ENCODE peak calls at places on chromosomes 6 and 20, in eight cellular contexts. K, M, Y, B, I, D, Z and R are unnamed samples.

GRCh38 chr6:51350308-51350904 is 531.7 kb downstream of the TFAP2B start:
- DNase-seq in M (no peak), I (no peak), Z (peak), B (no peak), K (peak), Y (no peak), D (no peak), R (no peak)

GRCh38 chr20:62406635-62407176 is 379 bp downstream of the CABLES2 start:
- DNase-seq in Y (no peak), K (no peak), Z (peak), M (peak), D (no peak), I (no peak), B (no peak), R (no peak)

GRCh38 chr6:111872521-111873177 is 603 bp downstream of the FYN start:
- DNase-seq in K (no peak), I (no peak), M (no peak), B (no peak), Y (peak), Z (peak), D (peak), R (no peak)

GRCh38 chr6:150704447-150705192 is 104.9 kb downstream of the PLEKHG1 start:
- DNase-seq in Z (no peak), B (no peak), I (no peak), M (no peak), D (no peak), Y (no peak), K (no peak), R (no peak)

GRCh38 chr6:158688860-158689259 is 39.0 kb downstream of the SYTL3 start:
- DNase-seq in K (no peak), M (no peak), Y (peak), D (no peak), Z (no peak), I (no peak), B (no peak), R (no peak)

GRCh38 chr6:34151321-34152041 is 5.6 kb upstream of the GRM4 start:
- DNase-seq in Z (no peak), D (peak), K (no peak), I (no peak), Y (no peak), M (no peak), B (no peak), R (no peak)

GRCh38 chr6:148440877-148441453 is 98.3 kb downstream of the SASH1 start:
- DNase-seq in Y (peak), I (no peak), Z (no peak), B (no peak), D (no peak), K (peak), M (peak), R (peak)

GRCh38 chr6:122372647-122373046 is 26.8 kb upstream of the HSF2 start:
- DNase-seq in Y (peak), I (no peak), B (no peak), D (no peak), M (no peak), Z (no peak), K (no peak), R (no peak)

GRCh38 chr6:1958257-1958656 is 287.1 kb downstream of the GMDS start:
- DNase-seq in I (no peak), B (no peak), D (no peak), M (no peak), Z (no peak), K (no peak), Y (no peak), R (no peak)

GRCh38 chr6:40897390-40898003 is 141.5 kb downstream of the UNC5CL start:
- DNase-seq in K (no peak), I (no peak), Z (no peak), M (peak), B (no peak), D (no peak), Y (no peak), R (no peak)

GRCh38 chr6:158039571-158040050 is 57.9 kb downstream of the SYNJ2 start:
- DNase-seq in I (no peak), D (no peak), B (no peak), K (peak), M (peak), Y (peak), Z (no peak), R (no peak)

GRCh38 chr20:36951977-36952738 is 650 bp upstream of the SAMHD1 start:
- DNase-seq in D (peak), M (no peak), K (no peak), Z (no peak), B (no peak), I (no peak), Y (no peak), R (no peak)

GRCh38 chr20:36951198-36951976 is at the start of gene SAMHD1:
- DNase-seq in D (peak), B (peak), K (peak), I (peak), Z (peak), M (peak), Y (peak), R (peak)

GRCh38 chr20:36950432-36951197 is 893 bp downstream of the SAMHD1 start:
- DNase-seq in B (no peak), Y (peak), D (no peak), M (no peak), K (peak), I (no peak), Z (no peak), R (no peak)
- TF ChIP-seq RAD21 in B (no peak), Y (no peak), D (no peak), M (no peak), K (no peak), I (no peak), Z (no peak), R (no peak)

GRCh38 chr20:56957737-56958553 is 308.5 kb downstream of the BMP7 start:
- DNase-seq in Z (no peak), B (no peak), K (no peak), I (no peak), M (no peak), Y (no peak), D (peak), R (no peak)
- TF ChIP-seq RAD21 in Z (no peak), B (peak), K (no peak), I (no peak), M (no peak), Y (no peak), D (no peak), R (no peak)

GRCh38 chr6:139342957-139343750 is 31.3 kb downstream of the CITED2 start:
- DNase-seq in K (no peak), I (no peak), B (no peak), M (no peak), Z (no peak), Y (no peak), D (no peak), R (no peak)

GRCh38 chr6:139341060-139341459 is 33.4 kb downstream of the CITED2 start:
- DNase-seq in I (no peak), Z (no peak), D (no peak), B (no peak), Y (no peak), M (no peak), K (no peak), R (no peak)

GRCh38 chr6:139349464-139350020 is 24.9 kb downstream of the CITED2 start:
- DNase-seq in I (no peak), D (no peak), K (no peak), Y (no peak), B (no peak), M (no peak), Z (no peak), R (no peak)

GRCh38 chr6:139344186-139344963 is 30.1 kb downstream of the CITED2 start:
- DNase-seq in Y (no peak), B (no peak), K (no peak), Z (no peak), D (no peak), I (no peak), M (no peak), R (no peak)

GRCh38 chr6:139346392-139346791 is 28.1 kb downstream of the CITED2 start:
- DNase-seq in D (no peak), Z (no peak), I (no peak), K (no peak), M (no peak), B (no peak), Y (no peak), R (no peak)
- TF ChIP-seq RAD21 in D (no peak), Z (no peak), I (no peak), K (no peak), M (no peak), B (no peak), Y (no peak), R (no peak)

DNA sequence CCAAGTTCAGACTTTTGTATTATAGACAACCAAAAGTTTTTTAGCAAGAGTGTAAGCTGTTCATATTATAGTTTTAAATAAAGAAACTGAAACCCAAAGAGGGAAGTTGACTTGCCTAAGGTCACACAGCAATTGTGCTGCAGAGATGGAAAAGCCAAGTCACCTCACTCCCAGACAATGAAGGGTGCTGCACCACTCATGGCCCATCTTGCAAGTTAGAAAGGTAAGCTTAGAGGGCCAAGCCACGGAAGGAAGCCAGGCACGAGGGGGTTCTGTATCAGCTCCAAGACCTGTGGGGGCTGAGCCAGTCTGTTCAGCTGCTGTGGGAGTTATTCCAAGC is 860 bp downstream of the DEFB124 start:
- DNase-seq in Y (no peak), Z (no peak), I (no peak), K (no peak), B (no peak), D (no peak), M (no peak), R (no peak)
- TF ChIP-seq RAD21 in Y (no peak), Z (no peak), I (no peak), K (no peak), B (no peak), D (no peak), M (no peak), R (no peak)

DNA sequence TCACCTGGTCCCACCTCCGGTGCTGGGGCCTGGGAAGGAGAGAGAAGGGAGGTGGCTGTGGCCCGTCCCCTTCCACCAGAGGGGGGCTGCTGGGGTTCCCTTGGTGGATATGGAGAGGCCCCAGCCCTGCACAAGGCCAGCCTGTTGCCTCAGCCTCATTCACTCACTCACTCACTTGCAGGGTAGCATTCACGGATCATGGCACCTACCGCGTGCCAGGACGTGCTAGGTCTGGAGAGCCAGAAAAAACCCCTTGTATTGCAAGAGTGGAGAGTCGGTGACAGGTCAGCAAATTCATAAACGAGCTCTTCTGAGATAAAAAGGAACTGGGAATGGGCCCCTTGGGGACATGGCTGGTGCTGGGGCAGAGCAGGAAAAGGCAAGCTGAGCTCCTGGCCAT is 6.4 kb upstream of the ZBTB46 start:
- DNase-seq in B (no peak), K (no peak), D (no peak), M (no peak), I (no peak), Y (no peak), Z (no peak), R (no peak)
- TF ChIP-seq RAD21 in B (no peak), K (no peak), D (no peak), M (no peak), I (no peak), Y (no peak), Z (no peak), R (no peak)

GRCh38 chr20:50389437-50389807 is 120.8 kb upstream of the PTPN1 start:
- DNase-seq in K (no peak), Y (no peak), I (no peak), M (peak), D (no peak), B (no peak), Z (no peak), R (no peak)
- TF ChIP-seq RAD21 in K (no peak), Y (no peak), I (no peak), M (peak), D (no peak), B (no peak), Z (no peak), R (no peak)

GRCh38 chr6:14060971-14061370 is 56.6 kb upstream of the CD83 start:
- DNase-seq in Y (no peak), M (no peak), I (no peak), D (no peak), Z (no peak), K (no peak), B (no peak), R (no peak)

GRCh38 chr6:14058735-14059134 is 58.8 kb upstream of the CD83 start:
- DNase-seq in D (no peak), B (no peak), K (no peak), Y (no peak), Z (no peak), M (no peak), I (no peak), R (no peak)

GRCh38 chr6:14061644-14062043 is 55.9 kb upstream of the CD83 start:
- DNase-seq in I (no peak), D (no peak), K (no peak), B (no peak), Z (no peak), Y (no peak), M (no peak), R (no peak)

GRCh38 chr6:14062345-14063029 is 55.1 kb upstream of the CD83 start:
- DNase-seq in D (no peak), I (no peak), Y (no peak), Z (no peak), K (no peak), B (no peak), M (no peak), R (no peak)

GRCh38 chr6:14059791-14060436 is 57.7 kb upstream of the CD83 start:
- DNase-seq in B (no peak), I (no peak), Z (no peak), M (no peak), Y (no peak), D (peak), K (peak), R (no peak)
- TF ChIP-seq RAD21 in B (no peak), I (no peak), Z (no peak), M (no peak), Y (no peak), D (peak), K (no peak), R (no peak)

DNA sequence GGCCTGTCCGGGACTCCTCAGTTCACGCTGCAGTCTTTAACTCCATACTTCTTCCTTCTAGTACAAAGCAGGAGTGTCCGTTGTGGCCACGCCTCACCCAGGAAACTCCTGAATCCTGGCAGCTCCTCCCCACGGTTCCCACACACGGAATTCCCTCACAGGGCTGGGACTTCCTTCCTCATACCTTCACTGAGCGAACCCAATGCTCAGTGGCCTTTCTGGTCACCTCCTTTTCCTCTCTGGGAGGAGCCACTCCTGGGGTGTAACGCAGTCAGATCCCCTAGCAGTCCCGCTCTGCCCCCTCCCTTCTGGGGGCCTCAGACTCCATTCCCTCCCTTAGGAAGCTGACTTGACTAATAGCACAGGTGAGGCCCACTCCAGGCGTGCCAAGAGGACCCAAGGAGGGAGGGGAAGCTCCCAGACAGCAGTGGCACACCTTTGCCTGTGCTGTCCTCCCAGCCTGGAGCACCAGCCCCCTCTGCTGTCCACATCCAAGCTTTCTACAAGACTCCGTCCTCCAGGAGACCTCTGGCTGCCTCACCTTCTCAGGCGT is at the start of gene SLC52A3:
- DNase-seq in I (no peak), K (peak), Z (peak), M (peak), D (no peak), Y (no peak), B (peak), R (peak)
- TF ChIP-seq RAD21 in I (no peak), K (peak), Z (peak), M (peak), D (peak), Y (no peak), B (peak), R (peak)

GRCh38 chr6:8375916-8376315 is 59.4 kb downstream of the SLC35B3 start:
- DNase-seq in B (no peak), D (no peak), Y (no peak), K (no peak), M (no peak), I (no peak), Z (no peak), R (no peak)
- TF ChIP-seq RAD21 in B (no peak), D (no peak), Y (no peak), K (no peak), M (no peak), I (no peak), Z (no peak), R (no peak)

GRCh38 chr6:7881765-7882500 is 28.7 kb downstream of the TXNDC5 start:
- DNase-seq in M (no peak), D (no peak), I (no peak), B (no peak), Y (no peak), Z (no peak), K (no peak), R (no peak)
- TF ChIP-seq RAD21 in M (no peak), D (no peak), I (no peak), B (no peak), Y (no peak), Z (no peak), K (no peak), R (no peak)